ENCODE peak calls at places on chromosomes 12 and 14, in five cellular contexts. One of them, this sample, is unnamed.

GRCh38 chr12:49907352-49907751 is 3.7 kb upstream of the FAIM2 start:
- DNase-seq in left kidney: no peak
- DNase-seq in stimulated activated CD4-positive, alpha-beta T cell treated with anti-CD3 and anti-CD28 coated beads, Interleukin-1b, Interleukin-23, amount 100 ng/mL, for 1 hour: no peak
- DNase-seq in NCI-H345: no peak
- DNase-seq in memory B cell: no peak
- DNase-seq in this sample: no peak

GRCh38 chr12:70638639-70639349 is 1.6 kb upstream of the PTPRB start:
- DNase-seq in left kidney: no peak
- DNase-seq in stimulated activated CD4-positive, alpha-beta T cell treated with anti-CD3 and anti-CD28 coated beads, Interleukin-1b, Interleukin-23, amount 100 ng/mL, for 1 hour: no peak
- DNase-seq in NCI-H345: no peak
- DNase-seq in memory B cell: no peak
- DNase-seq in this sample: no peak

GRCh38 chr12:124302241-124302806 is 7.4 kb downstream of the RFLNA start:
- DNase-seq in left kidney: no peak
- DNase-seq in stimulated activated CD4-positive, alpha-beta T cell treated with anti-CD3 and anti-CD28 coated beads, Interleukin-1b, Interleukin-23, amount 100 ng/mL, for 1 hour: no peak
- DNase-seq in NCI-H345: no peak
- DNase-seq in memory B cell: no peak
- DNase-seq in this sample: no peak

GRCh38 chr14:65222434-65222833 is 120.1 kb upstream of the MAX start:
- DNase-seq in left kidney: peak
- DNase-seq in stimulated activated CD4-positive, alpha-beta T cell treated with anti-CD3 and anti-CD28 coated beads, Interleukin-1b, Interleukin-23, amount 100 ng/mL, for 1 hour: peak
- DNase-seq in NCI-H345: peak
- DNase-seq in memory B cell: no peak
- DNase-seq in this sample: peak

GRCh38 chr12:5459051-5459782 is 27.3 kb downstream of the NTF3 start:
- DNase-seq in left kidney: no peak
- DNase-seq in stimulated activated CD4-positive, alpha-beta T cell treated with anti-CD3 and anti-CD28 coated beads, Interleukin-1b, Interleukin-23, amount 100 ng/mL, for 1 hour: no peak
- DNase-seq in NCI-H345: no peak
- DNase-seq in memory B cell: no peak
- DNase-seq in this sample: no peak

GRCh38 chr12:92541024-92541423 is 161.8 kb upstream of the PLEKHG7 start:
- DNase-seq in left kidney: no peak
- DNase-seq in stimulated activated CD4-positive, alpha-beta T cell treated with anti-CD3 and anti-CD28 coated beads, Interleukin-1b, Interleukin-23, amount 100 ng/mL, for 1 hour: no peak
- DNase-seq in NCI-H345: no peak
- DNase-seq in memory B cell: no peak
- DNase-seq in this sample: no peak

GRCh38 chr14:66139432-66139831 is 346.7 kb upstream of the CCDC196 start:
- DNase-seq in left kidney: no peak
- DNase-seq in stimulated activated CD4-positive, alpha-beta T cell treated with anti-CD3 and anti-CD28 coated beads, Interleukin-1b, Interleukin-23, amount 100 ng/mL, for 1 hour: no peak
- DNase-seq in NCI-H345: no peak
- DNase-seq in memory B cell: no peak
- DNase-seq in this sample: no peak

GRCh38 chr12:60281522-60281921 is 685.7 kb downstream of the SLC16A7 start:
- DNase-seq in left kidney: no peak
- DNase-seq in stimulated activated CD4-positive, alpha-beta T cell treated with anti-CD3 and anti-CD28 coated beads, Interleukin-1b, Interleukin-23, amount 100 ng/mL, for 1 hour: no peak
- DNase-seq in NCI-H345: no peak
- DNase-seq in memory B cell: no peak
- DNase-seq in this sample: no peak

GRCh38 chr12:26370098-26370497 is 174.7 kb downstream of the SSPN start:
- DNase-seq in left kidney: no peak
- DNase-seq in stimulated activated CD4-positive, alpha-beta T cell treated with anti-CD3 and anti-CD28 coated beads, Interleukin-1b, Interleukin-23, amount 100 ng/mL, for 1 hour: no peak
- DNase-seq in NCI-H345: no peak
- DNase-seq in memory B cell: no peak
- DNase-seq in this sample: no peak

GRCh38 chr12:55716582-55717396 is 943 bp downstream of the BLOC1S1 start:
- DNase-seq in left kidney: no peak
- DNase-seq in stimulated activated CD4-positive, alpha-beta T cell treated with anti-CD3 and anti-CD28 coated beads, Interleukin-1b, Interleukin-23, amount 100 ng/mL, for 1 hour: no peak
- DNase-seq in NCI-H345: no peak
- DNase-seq in memory B cell: no peak
- DNase-seq in this sample: no peak

GRCh38 chr14:100375273-100375962 is 52.3 kb downstream of the SLC25A47 start:
- DNase-seq in left kidney: peak
- DNase-seq in stimulated activated CD4-positive, alpha-beta T cell treated with anti-CD3 and anti-CD28 coated beads, Interleukin-1b, Interleukin-23, amount 100 ng/mL, for 1 hour: peak
- DNase-seq in NCI-H345: peak
- DNase-seq in memory B cell: peak
- DNase-seq in this sample: peak

GRCh38 chr12:85740190-85740589 is 96.0 kb downstream of the RASSF9 start:
- DNase-seq in left kidney: peak
- DNase-seq in stimulated activated CD4-positive, alpha-beta T cell treated with anti-CD3 and anti-CD28 coated beads, Interleukin-1b, Interleukin-23, amount 100 ng/mL, for 1 hour: no peak
- DNase-seq in NCI-H345: no peak
- DNase-seq in memory B cell: no peak
- DNase-seq in this sample: no peak

GRCh38 chr12:15689751-15690191 is 99.4 kb downstream of the EPS8 start:
- DNase-seq in left kidney: no peak
- DNase-seq in stimulated activated CD4-positive, alpha-beta T cell treated with anti-CD3 and anti-CD28 coated beads, Interleukin-1b, Interleukin-23, amount 100 ng/mL, for 1 hour: no peak
- DNase-seq in NCI-H345: no peak
- DNase-seq in memory B cell: no peak
- DNase-seq in this sample: no peak

GRCh38 chr12:80353254-80353653 is 90.8 kb upstream of the PTPRQ start:
- DNase-seq in left kidney: peak
- DNase-seq in stimulated activated CD4-positive, alpha-beta T cell treated with anti-CD3 and anti-CD28 coated beads, Interleukin-1b, Interleukin-23, amount 100 ng/mL, for 1 hour: no peak
- DNase-seq in NCI-H345: no peak
- DNase-seq in memory B cell: no peak
- DNase-seq in this sample: no peak

GRCh38 chr12:34396861-34397590 is 374.7 kb downstream of the ALG10 start:
- DNase-seq in left kidney: no peak
- DNase-seq in stimulated activated CD4-positive, alpha-beta T cell treated with anti-CD3 and anti-CD28 coated beads, Interleukin-1b, Interleukin-23, amount 100 ng/mL, for 1 hour: no peak
- DNase-seq in NCI-H345: no peak
- DNase-seq in memory B cell: peak
- DNase-seq in this sample: no peak

GRCh38 chr12:53775478-53776145 is 23.8 kb upstream of the CISTR start:
- DNase-seq in left kidney: no peak
- DNase-seq in stimulated activated CD4-positive, alpha-beta T cell treated with anti-CD3 and anti-CD28 coated beads, Interleukin-1b, Interleukin-23, amount 100 ng/mL, for 1 hour: no peak
- DNase-seq in NCI-H345: no peak
- DNase-seq in memory B cell: no peak
- DNase-seq in this sample: no peak

GRCh38 chr12:4441355-4442330 is 4.0 kb downstream of the FGF6 start:
- DNase-seq in left kidney: peak
- DNase-seq in stimulated activated CD4-positive, alpha-beta T cell treated with anti-CD3 and anti-CD28 coated beads, Interleukin-1b, Interleukin-23, amount 100 ng/mL, for 1 hour: no peak
- DNase-seq in NCI-H345: peak
- DNase-seq in memory B cell: peak
- DNase-seq in this sample: no peak

GRCh38 chr12:99383258-99383657 is 264.3 kb upstream of the GARIN6 start:
- DNase-seq in left kidney: peak
- DNase-seq in stimulated activated CD4-positive, alpha-beta T cell treated with anti-CD3 and anti-CD28 coated beads, Interleukin-1b, Interleukin-23, amount 100 ng/mL, for 1 hour: no peak
- DNase-seq in NCI-H345: no peak
- DNase-seq in memory B cell: no peak
- DNase-seq in this sample: no peak

GRCh38 chr12:38342444-38342843 is 25.9 kb downstream of the ALG10B start:
- DNase-seq in left kidney: no peak
- DNase-seq in stimulated activated CD4-positive, alpha-beta T cell treated with anti-CD3 and anti-CD28 coated beads, Interleukin-1b, Interleukin-23, amount 100 ng/mL, for 1 hour: no peak
- DNase-seq in NCI-H345: no peak
- DNase-seq in memory B cell: no peak
- DNase-seq in this sample: no peak

GRCh38 chr14:94770251-94770749 is 387 bp upstream of the GSC start:
- DNase-seq in left kidney: no peak
- DNase-seq in stimulated activated CD4-positive, alpha-beta T cell treated with anti-CD3 and anti-CD28 coated beads, Interleukin-1b, Interleukin-23, amount 100 ng/mL, for 1 hour: no peak
- DNase-seq in NCI-H345: no peak
- DNase-seq in memory B cell: no peak
- DNase-seq in this sample: no peak

GRCh38 chr12:88600272-88600671 is 20.0 kb upstream of the KITLG start:
- DNase-seq in left kidney: no peak
- DNase-seq in stimulated activated CD4-positive, alpha-beta T cell treated with anti-CD3 and anti-CD28 coated beads, Interleukin-1b, Interleukin-23, amount 100 ng/mL, for 1 hour: no peak
- DNase-seq in NCI-H345: no peak
- DNase-seq in memory B cell: no peak
- DNase-seq in this sample: no peak

GRCh38 chr14:70714055-70714550 is 72.4 kb downstream of the TTC9 start:
- DNase-seq in left kidney: peak
- DNase-seq in stimulated activated CD4-positive, alpha-beta T cell treated with anti-CD3 and anti-CD28 coated beads, Interleukin-1b, Interleukin-23, amount 100 ng/mL, for 1 hour: peak
- DNase-seq in NCI-H345: peak
- DNase-seq in memory B cell: peak
- DNase-seq in this sample: peak

GRCh38 chr12:108653082-108653516 is 19.4 kb upstream of the SELPLG start:
- DNase-seq in left kidney: no peak
- DNase-seq in stimulated activated CD4-positive, alpha-beta T cell treated with anti-CD3 and anti-CD28 coated beads, Interleukin-1b, Interleukin-23, amount 100 ng/mL, for 1 hour: no peak
- DNase-seq in NCI-H345: no peak
- DNase-seq in memory B cell: no peak
- DNase-seq in this sample: no peak

GRCh38 chr12:7915911-7916403 is 20.0 kb downstream of the SLC2A3 start:
- DNase-seq in left kidney: peak
- DNase-seq in stimulated activated CD4-positive, alpha-beta T cell treated with anti-CD3 and anti-CD28 coated beads, Interleukin-1b, Interleukin-23, amount 100 ng/mL, for 1 hour: no peak
- DNase-seq in NCI-H345: no peak
- DNase-seq in memory B cell: no peak
- DNase-seq in this sample: no peak